ENCODE peak calls at places on chromosomes 6 and 20, in seven cellular contexts. E is pancreas, W is mucosa of descending colon, L is keratinocyte, C is heart left ventricle, H is heart right ventricle, A is tibial artery. I is an unnamed sample.

GRCh38 chr6:133062702-133063319 is 178.3 kb upstream of the EYA4 start:
- DNase-seq in E (no peak), W (peak; percentile 5), L (no peak), C (no peak), H (no peak), A (no peak), I (no peak)

GRCh38 chr6:83226517-83226916 is 33.4 kb downstream of the RWDD2A start:
- DNase-seq in E (no peak), W (no peak), L (no peak), C (no peak), H (no peak), A (no peak), I (no peak)

GRCh38 chr6:157879873-157880254 is 56.8 kb downstream of the SNX9 start:
- DNase-seq in E (no peak), W (no peak), L (no peak), C (no peak), H (no peak), A (no peak), I (no peak)

GRCh38 chr6:98976674-98977365 is 29.1 kb upstream of the FBXL4 start:
- DNase-seq in E (no peak), W (no peak), L (no peak), C (no peak), H (no peak), A (no peak), I (no peak)

GRCh38 chr20:38791291-38791690 is 14.2 kb upstream of the PPP1R16B start:
- DNase-seq in E (no peak), W (no peak), L (no peak), C (no peak), H (no peak), A (no peak), I (no peak)

GRCh38 chr6:143941852-143942627 is 66.0 kb downstream of the PLAGL1 start:
- DNase-seq in E (no peak), W (peak; percentile 84), L (no peak), C (peak; percentile 42), H (peak; percentile 48), A (peak; percentile 47), I (peak; percentile 41)

GRCh38 chr20:58243653-58244410 is 15.4 kb upstream of the ANKRD60 start:
- DNase-seq in E (no peak), W (no peak), L (no peak), C (no peak), H (no peak), A (no peak), I (no peak)

GRCh38 chr20:1242530-1242929 is 16.7 kb downstream of the RAD21L1 start:
- DNase-seq in E (no peak), W (no peak), L (no peak), C (no peak), H (no peak), A (no peak), I (no peak)

GRCh38 chr6:119355157-119355556 is 5.6 kb upstream of the MAN1A1 start:
- DNase-seq in E (no peak), W (no peak), L (no peak), C (no peak), H (no peak), A (no peak), I (peak; percentile 31)

GRCh38 chr6:74657033-74657432 is 548.8 kb downstream of the COL12A1 start:
- DNase-seq in E (no peak), W (no peak), L (no peak), C (no peak), H (no peak), A (no peak), I (no peak)

DNA sequence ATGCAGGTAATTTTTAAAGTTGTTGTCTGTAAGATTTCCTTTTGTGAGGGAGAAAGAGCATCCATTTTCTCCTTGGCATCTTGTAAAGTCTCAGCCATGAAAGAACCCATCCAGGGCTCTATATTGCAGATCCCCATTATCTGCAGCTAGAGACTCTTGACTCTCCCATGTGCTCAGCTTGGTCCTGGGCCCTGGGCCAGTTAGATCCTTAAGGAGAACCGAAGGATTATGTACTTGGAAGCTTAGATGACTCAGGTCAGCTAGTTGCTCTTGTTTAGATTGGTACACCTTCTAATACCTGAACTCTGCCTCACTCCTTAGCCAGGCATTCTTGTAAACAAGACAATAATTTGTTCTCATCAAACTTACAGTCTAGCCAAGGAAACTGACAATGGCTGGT is 1617.6 kb downstream of the KHDRBS2 start:
- DNase-seq in E (no peak), W (no peak), L (no peak), C (no peak), H (no peak), A (no peak), I (no peak)
- H3K9me3 ChIP-seq in E (no peaks in the 10 kb centered on the region), W (peaks cover 6% of the 10 kb centered on the region), L (no peaks in the 10 kb centered on the region), C (no peaks in the 10 kb centered on the region), H (no peaks in the 10 kb centered on the region), A (no peaks in the 10 kb centered on the region), I (no peaks in the 10 kb centered on the region)

DNA sequence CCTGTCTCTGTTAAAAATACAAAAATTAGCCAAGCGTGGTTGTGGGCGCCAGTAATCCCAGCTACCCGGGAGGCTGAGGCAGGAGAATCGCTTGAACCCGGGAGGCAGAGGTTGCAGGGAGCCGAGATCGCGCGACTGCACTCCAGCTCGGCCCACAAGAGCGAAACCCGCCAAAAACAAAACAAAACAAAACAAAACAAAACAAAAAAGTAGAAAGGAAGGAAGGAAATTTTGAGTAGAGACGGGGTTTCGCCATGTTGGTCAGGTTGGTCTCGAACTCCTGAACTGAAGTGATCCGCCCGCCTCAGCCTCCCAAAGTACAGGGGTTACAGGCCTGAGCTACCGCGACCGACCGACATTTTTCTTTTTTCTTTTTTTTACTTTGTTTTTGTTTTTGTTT is 30.6 kb upstream of the PRSS16 start:
- DNase-seq in E (no peak), W (no peak), L (no peak), C (no peak), H (no peak), A (no peak), I (no peak)
- H3K9me3 ChIP-seq in E (no peaks in the 10 kb centered on the region), W (peaks cover 3% of the 10 kb centered on the region), L (no peaks in the 10 kb centered on the region), C (no peaks in the 10 kb centered on the region), H (no peaks in the 10 kb centered on the region), A (peaks cover 18% of the 10 kb centered on the region), I (no peaks in the 10 kb centered on the region)

GRCh38 chr20:6039766-6040165 is 14.1 kb downstream of the LRRN4 start:
- DNase-seq in E (no peak), W (no peak), L (no peak), C (no peak), H (no peak), A (no peak), I (no peak)

GRCh38 chr20:6040958-6041807 is 12.7 kb downstream of the LRRN4 start:
- DNase-seq in E (peak; percentile 74), W (no peak), L (no peak), C (no peak), H (no peak), A (no peak), I (no peak)

GRCh38 chr20:6041808-6042265 is 12.0 kb downstream of the LRRN4 start:
- DNase-seq in E (peak; percentile 56), W (no peak), L (no peak), C (no peak), H (no peak), A (no peak), I (no peak)

GRCh38 chr20:6038256-6038655 is 15.6 kb downstream of the LRRN4 start:
- DNase-seq in E (no peak), W (no peak), L (no peak), C (peak; percentile 78), H (peak; percentile 34), A (no peak), I (no peak)

DNA sequence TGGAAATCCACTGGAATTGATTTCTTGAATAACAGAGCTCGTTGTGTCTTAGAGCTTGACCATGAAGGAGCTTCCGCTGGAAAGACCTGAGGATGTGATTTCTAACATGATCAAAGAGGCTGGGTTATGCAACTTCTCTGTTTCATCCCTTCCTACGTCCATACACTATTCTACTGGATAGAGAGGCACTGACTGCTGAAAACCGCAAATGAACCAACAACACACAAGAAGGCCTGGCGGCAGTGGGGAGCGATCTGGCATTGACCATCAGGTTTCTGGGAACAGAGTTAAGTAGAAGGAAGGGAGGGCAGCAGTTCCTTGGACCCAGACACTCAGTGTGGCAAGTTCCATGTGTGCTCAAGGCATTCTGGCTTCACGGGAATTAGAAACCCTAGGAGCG is 13.3 kb downstream of the LRRN4 start:
- DNase-seq in E (peak; percentile 17), W (no peak), L (no peak), C (no peak), H (no peak), A (no peak), I (no peak)
- H3K9me3 ChIP-seq in E (no peaks in the 10 kb centered on the region), W (no peaks in the 10 kb centered on the region), L (no peaks in the 10 kb centered on the region), C (no peaks in the 10 kb centered on the region), H (no peaks in the 10 kb centered on the region), A (no peaks in the 10 kb centered on the region), I (no peaks in the 10 kb centered on the region)

GRCh38 chr20:43490038-43490437 is 17.5 kb upstream of the L3MBTL1 start:
- DNase-seq in E (no peak), W (no peak), L (no peak), C (no peak), H (no peak), A (no peak), I (no peak)
- H3K9me3 ChIP-seq in E (no peaks in the 10 kb centered on the region), W (peaks cover 2% of the 10 kb centered on the region), L (no peaks in the 10 kb centered on the region), C (no peaks in the 10 kb centered on the region), H (no peaks in the 10 kb centered on the region), A (peaks cover 3% of the 10 kb centered on the region), I (no peaks in the 10 kb centered on the region)

DNA sequence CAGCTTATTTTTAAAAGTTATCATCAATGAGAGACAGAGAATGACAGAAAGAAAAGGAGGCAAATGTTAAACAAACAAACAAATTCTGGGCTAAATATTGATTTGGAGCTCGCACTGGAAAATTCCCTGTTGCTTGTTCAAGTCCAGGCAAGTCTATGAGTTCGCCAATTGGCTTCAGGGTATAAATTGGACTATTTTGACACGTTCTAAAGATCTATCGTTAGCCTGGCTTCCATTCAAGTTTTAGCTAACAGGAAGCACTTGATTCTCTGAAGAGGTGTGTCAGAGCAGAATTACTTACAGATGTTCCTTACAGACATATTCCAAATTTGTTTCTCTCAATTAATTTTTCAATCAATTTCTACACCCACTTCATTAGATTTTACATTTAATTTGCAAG is 15.8 kb upstream of the RFPL4B start:
- DNase-seq in E (no peak), W (no peak), L (peak; percentile 40), C (no peak), H (no peak), A (no peak), I (no peak)
- H3K9me3 ChIP-seq in E (no peaks in the 10 kb centered on the region), W (peaks cover 14% of the 10 kb centered on the region), L (no peaks in the 10 kb centered on the region), C (no peaks in the 10 kb centered on the region), H (no peaks in the 10 kb centered on the region), A (peaks cover 8% of the 10 kb centered on the region), I (no peaks in the 10 kb centered on the region)

GRCh38 chr6:53829698-53830221 is 35.0 kb downstream of the LRRC1 start:
- DNase-seq in E (no peak), W (peak; percentile 56), L (no peak), C (no peak), H (no peak), A (no peak), I (no peak)
- H3K9me3 ChIP-seq in E (no peaks in the 10 kb centered on the region), W (no peaks in the 10 kb centered on the region), L (no peaks in the 10 kb centered on the region), C (no peaks in the 10 kb centered on the region), H (no peaks in the 10 kb centered on the region), A (no peaks in the 10 kb centered on the region), I (no peaks in the 10 kb centered on the region)

I was measured in uterus.